ENCODE peak calls at places on chromosomes 1 and 21, in seven cellular contexts. N is foreskin fibroblast, W is fibroblast of lung, Z is AG04450, V is left ventricle myocardium inferior, D is body of pancreas, J is MM.1S. M is an unnamed sample.

GRCh38 chr1:15523104-15523921 is 702 bp downstream of the CASP9 start:
- DNase-seq in V (no peak), N (no peak), D (no peak), W (peak), J (peak), Z (no peak), M (no peak)

GRCh38 chr1:65419681-65420589 is 533 bp upstream of the LEPR start:
- DNase-seq in N (peak), V (peak), Z (peak), D (peak), J (peak), W (peak), M (peak)

GRCh38 chr1:112735752-112736151 is 20.6 kb upstream of the PPM1J start:
- DNase-seq in V (no peak), D (no peak), J (no peak), Z (peak), N (peak), W (peak), M (no peak)

GRCh38 chr21:31444061-31444460 is 100.0 kb upstream of the TIAM1 start:
- DNase-seq in W (peak), N (no peak), D (peak), Z (no peak), V (peak), J (no peak), M (no peak)

GRCh38 chr1:241423541-241424479 is 66.8 kb upstream of the RGS7 start:
- DNase-seq in Z (peak), D (peak), J (peak), V (no peak), N (peak), W (peak), M (no peak)

GRCh38 chr1:147717051-147717705 is 43.2 kb downstream of the GJA5 start:
- DNase-seq in Z (no peak), N (no peak), J (no peak), D (no peak), W (no peak), V (no peak), M (no peak)

GRCh38 chr1:6273380-6273891 is 12.5 kb upstream of the GPR153 start:
- DNase-seq in D (no peak), J (no peak), V (no peak), W (peak), Z (peak), N (peak), M (no peak)

GRCh38 chr1:46550751-46551231 is 656 bp downstream of the KNCN start:
- DNase-seq in V (no peak), D (no peak), J (no peak), N (no peak), W (no peak), Z (no peak), M (no peak)

GRCh38 chr1:183632087-183632486 is 3.5 kb downstream of the ARPC5 start:
- DNase-seq in Z (no peak), V (no peak), N (peak), J (no peak), D (no peak), W (peak), M (no peak)

GRCh38 chr1:105779727-105780126 is 1276.7 kb upstream of the PRMT6 start:
- DNase-seq in N (no peak), V (no peak), W (no peak), Z (no peak), D (no peak), J (no peak), M (no peak)

GRCh38 chr1:39907532-39908453 is 6.1 kb upstream of the MYCL start:
- DNase-seq in N (no peak), J (no peak), W (no peak), D (no peak), Z (no peak), V (no peak), M (no peak)

GRCh38 chr1:54485417-54485816 is 62.6 kb upstream of the ACOT11 start:
- DNase-seq in N (no peak), W (peak), J (no peak), Z (no peak), D (no peak), V (no peak), M (no peak)

GRCh38 chr1:30514945-30515344 is 208.4 kb downstream of the MATN1 start:
- DNase-seq in N (no peak), D (no peak), Z (no peak), V (no peak), J (no peak), W (no peak), M (no peak)

GRCh38 chr21:41228958-41229357 is 61.0 kb downstream of the BACE2 start:
- DNase-seq in V (no peak), J (no peak), W (no peak), N (no peak), D (no peak), Z (no peak), M (no peak)

GRCh38 chr1:243742814-243743213 is 107.2 kb downstream of the AKT3 start:
- DNase-seq in V (no peak), Z (peak), N (peak), W (peak), D (no peak), J (no peak), M (no peak)

GRCh38 chr1:47184090-47184735 is 5.6 kb downstream of the PDZK1IP1 start:
- DNase-seq in W (no peak), V (no peak), J (no peak), N (no peak), D (no peak), Z (no peak), M (no peak)

GRCh38 chr1:112457965-112458364 is 50.8 kb upstream of the WNT2B start:
- DNase-seq in V (no peak), D (no peak), J (no peak), W (peak), Z (no peak), N (peak), M (no peak)

GRCh38 chr1:63128562-63128961 is 193.8 kb upstream of the FOXD3 start:
- DNase-seq in V (no peak), D (no peak), J (no peak), Z (no peak), N (no peak), W (no peak), M (no peak)

GRCh38 chr21:16821588-16821987 is 691.3 kb upstream of the CXADR start:
- DNase-seq in V (no peak), D (no peak), J (no peak), N (no peak), W (no peak), Z (no peak), M (no peak)

GRCh38 chr1:203473781-203474305 is 1.8 kb upstream of the PRELP start:
- DNase-seq in J (no peak), V (no peak), N (no peak), W (no peak), D (no peak), Z (no peak), M (no peak)

GRCh38 chr1:220219136-220219442 is 53.2 kb downstream of the RAB3GAP2 start:
- DNase-seq in Z (no peak), V (no peak), N (no peak), J (no peak), D (no peak), W (no peak), M (no peak)

GRCh38 chr1:63487336-63488065 is 35.5 kb downstream of the ITGB3BP start:
- DNase-seq in W (peak), D (no peak), Z (peak), V (no peak), N (peak), J (no peak), M (no peak)

GRCh38 chr1:162872981-162873380 is 12.0 kb upstream of the CCDC190 start:
- DNase-seq in D (no peak), W (no peak), J (no peak), N (no peak), Z (no peak), V (no peak), M (no peak)

GRCh38 chr1:161749509-161750407 is at the start of gene DUSP12:
- DNase-seq in J (peak), V (peak), N (peak), W (peak), Z (peak), D (peak), M (peak)

GRCh38 chr1:166040223-166040622 is 126.6 kb downstream of the FAM78B start:
- DNase-seq in W (no peak), Z (no peak), N (no peak), J (no peak), V (no peak), D (no peak), M (no peak)
- TF ChIP-seq CTCF in W (no peak), Z (no peak), N (no peak), J (no peak), V (no peak), D (no peak), M (no peak)

GRCh38 chr1:25623007-25623406 is 6.4 kb downstream of the MAN1C1 start:
- DNase-seq in W (no peak), V (no peak), D (no peak), J (no peak), N (no peak), Z (no peak), M (no peak)

GRCh38 chr1:25620211-25620610 is 3.6 kb downstream of the MAN1C1 start:
- DNase-seq in D (no peak), J (peak), W (no peak), V (no peak), Z (no peak), N (no peak), M (no peak)

GRCh38 chr1:25622526-25622925 is 5.9 kb downstream of the MAN1C1 start:
- DNase-seq in Z (no peak), V (no peak), J (no peak), N (no peak), W (no peak), D (no peak), M (no peak)

GRCh38 chr1:25620701-25621350 is 4.2 kb downstream of the MAN1C1 start:
- DNase-seq in J (no peak), N (no peak), V (no peak), D (no peak), Z (no peak), W (no peak), M (no peak)

GRCh38 chr1:25621876-25622275 is 5.3 kb downstream of the MAN1C1 start:
- DNase-seq in J (peak), N (no peak), W (no peak), V (no peak), Z (no peak), D (no peak), M (no peak)
- H3K4me3 ChIP-seq in J (no peak), N (no peak), W (no peak), V (no peak), Z (no peak), D (no peak), M (no peak)

GRCh38 chr1:70970407-70970806 is 77.2 kb downstream of the PTGER3 start:
- DNase-seq in V (no peak), J (no peak), W (no peak), N (no peak), D (no peak), Z (no peak), M (no peak)
- TF ChIP-seq CTCF in V (no peak), J (no peak), W (no peak), N (no peak), D (no peak), Z (no peak), M (no peak)

GRCh38 chr1:160115545-160116276 is at the start of gene ATP1A2:
- DNase-seq in V (peak), J (no peak), D (no peak), N (no peak), Z (no peak), W (peak), M (no peak)
- H3K4me3 ChIP-seq in V (peak), J (no peak), D (no peak), N (no peak), Z (peak), W (no peak), M (no peak)

DNA sequence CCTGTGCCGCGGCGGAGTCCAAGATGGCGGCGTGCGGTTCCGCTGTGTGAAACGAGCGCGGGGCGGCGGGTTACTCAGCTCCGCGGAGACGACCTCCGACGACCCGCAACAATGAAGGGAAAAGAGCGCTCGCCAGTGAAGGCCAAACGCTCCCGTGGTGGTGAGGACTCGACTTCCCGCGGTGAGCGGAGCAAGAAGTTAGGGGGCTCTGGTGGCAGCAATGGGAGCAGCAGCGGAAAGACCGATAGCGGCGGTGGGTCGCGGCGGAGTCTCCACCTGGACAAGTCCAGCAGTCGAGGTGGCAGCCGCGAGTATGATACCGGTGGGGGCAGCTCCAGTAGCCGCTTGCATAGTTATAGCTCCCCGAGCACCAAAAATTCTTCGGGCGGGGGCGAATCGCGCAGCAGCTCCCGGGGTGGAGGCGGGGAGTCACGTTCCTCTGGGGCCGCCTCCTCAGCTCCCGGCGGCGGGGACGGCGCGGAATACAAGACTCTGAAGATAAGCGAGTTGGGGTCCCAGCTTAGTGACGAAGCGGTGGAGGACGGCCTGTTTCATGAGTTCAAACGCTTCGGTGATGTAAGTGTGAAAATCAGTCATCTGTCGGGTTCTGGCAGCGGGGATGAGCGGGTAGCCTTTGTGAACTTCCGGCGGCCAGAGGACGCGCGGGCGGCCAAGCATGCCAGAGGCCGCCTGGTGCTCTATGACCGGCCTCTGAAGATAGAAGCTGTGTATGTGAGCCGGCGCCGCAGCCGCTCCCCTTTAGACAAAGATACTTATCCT is 440 bp downstream of the RBM15 start:
- DNase-seq in J (peak), N (peak), W (peak), V (peak), D (peak), Z (peak), M (peak)
- TF ChIP-seq CTCF in J (peak), N (peak), W (peak), V (peak), D (peak), Z (peak), M (peak)

DNA sequence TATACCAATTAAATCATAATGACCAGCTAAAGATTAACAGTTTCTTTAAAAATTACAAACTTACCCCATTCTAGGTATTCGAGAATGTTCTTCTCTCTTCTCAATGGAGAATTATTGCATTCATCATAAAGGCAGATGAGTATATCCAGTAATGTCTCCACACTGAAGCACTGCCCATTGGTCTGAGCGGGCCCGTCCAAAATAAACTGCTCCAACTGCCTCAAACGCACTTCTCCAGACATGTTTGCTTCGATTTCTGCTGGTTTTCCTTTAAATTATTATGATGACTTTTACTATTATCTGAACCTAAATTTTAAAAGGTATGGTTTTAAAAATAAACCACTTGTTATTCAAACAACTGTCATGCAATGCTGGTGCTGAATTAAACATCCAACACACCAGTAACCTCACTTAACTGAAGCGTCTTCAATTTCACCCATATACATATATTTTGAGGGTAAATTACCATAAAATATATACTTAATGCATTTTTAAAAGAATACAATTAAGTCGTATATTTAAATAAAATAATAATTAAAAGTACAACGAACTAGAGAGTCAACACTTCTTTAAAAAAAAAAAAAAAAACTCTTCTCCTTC is 1.3 kb downstream of the CDC42BPA start:
- DNase-seq in D (peak), Z (no peak), N (no peak), W (peak), J (no peak), V (no peak), M (no peak)
- H3K4me3 ChIP-seq in D (no peak), Z (peak), N (peak), W (peak), J (peak), V (peak), M (no peak)

GRCh38 chr1:197619008-197619640 is 156.2 kb downstream of the DENND1B start:
- DNase-seq in J (peak), Z (no peak), N (no peak), V (no peak), W (peak), D (no peak), M (no peak)
- TF ChIP-seq CTCF in J (peak), Z (peak), N (peak), V (peak), W (no peak), D (no peak), M (no peak)

DNA sequence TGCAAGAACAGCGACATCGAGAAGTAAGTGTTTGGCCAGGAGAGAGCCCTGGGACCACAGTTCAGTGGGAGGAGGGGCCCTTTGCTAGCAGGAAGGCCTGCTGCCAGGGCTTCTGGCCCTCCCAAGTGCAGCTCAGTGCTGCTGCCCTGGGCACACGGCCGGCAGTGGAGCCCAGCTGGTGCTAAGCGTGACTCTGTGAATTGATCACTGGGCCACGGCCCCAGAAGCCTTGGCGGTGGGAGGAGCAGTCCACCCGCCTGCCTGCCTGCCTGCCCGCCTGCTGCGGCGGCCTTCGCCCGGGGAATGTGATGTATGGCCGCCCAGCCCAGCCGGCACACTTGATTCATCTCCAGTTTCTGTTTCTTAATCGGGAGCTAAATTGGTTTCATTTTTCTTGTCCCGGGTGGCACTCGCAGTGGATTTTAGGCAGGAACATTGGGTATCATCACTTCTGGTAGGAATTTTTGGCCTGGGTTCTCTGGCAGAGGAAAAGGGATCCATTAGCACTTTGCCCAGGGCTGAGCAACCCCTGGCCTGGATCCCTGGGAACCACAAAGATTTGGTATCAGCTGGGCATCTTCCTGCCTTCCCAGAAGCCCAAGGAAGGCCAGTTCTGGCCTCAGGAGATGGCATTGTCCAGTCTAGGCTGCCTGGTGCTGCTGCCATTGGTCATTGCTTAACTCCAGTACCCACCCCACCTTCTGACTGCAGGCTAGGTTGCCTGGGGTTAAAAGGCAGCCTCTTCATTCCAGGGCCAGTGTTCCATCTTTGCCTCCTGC is 28.6 kb downstream of the TMEM53 start:
- DNase-seq in V (peak), Z (no peak), J (no peak), W (peak), D (no peak), N (no peak), M (no peak)
- H3K4me3 ChIP-seq in V (no peak), Z (no peak), J (no peak), W (no peak), D (no peak), N (no peak), M (no peak)

GRCh38 chr1:164645921-164646320 is 86.9 kb downstream of the PBX1 start:
- DNase-seq in Z (no peak), N (no peak), J (no peak), D (no peak), W (no peak), V (no peak), M (no peak)
- TF ChIP-seq CTCF in Z (no peak), N (no peak), J (no peak), D (no peak), W (no peak), V (no peak), M (no peak)

M was measured in GM12864.